ENCODE peak calls at places on chromosomes 4 and X, in seven cellular contexts. G is kidney, Q is GM23248, S is Caco-2, D is left ventricle myocardium inferior, J is aorta, U is tibial nerve. P is an unnamed sample.

GRCh38 chrX:95919605-95920004 is 765.0 kb upstream of the DIAPH2 start:
- DNase-seq in Q (no peak), D (no peak), U (no peak), J (no peak), G (no peak), S (no peak), P (no peak)

GRCh38 chr4:14985161-14985560 is 17.1 kb upstream of the CPEB2 start:
- DNase-seq in D (no peak), S (no peak), G (no peak), Q (no peak), U (no peak), J (no peak), P (no peak)

GRCh38 chr4:5890063-5890727 is 2.7 kb downstream of the CRMP1 start:
- DNase-seq in G (no peak), Q (no peak), D (no peak), J (no peak), U (no peak), S (no peak), P (no peak)

GRCh38 chr4:55445921-55446577 is 50.3 kb downstream of the TMEM165 start:
- DNase-seq in G (no peak), U (no peak), S (no peak), D (no peak), Q (peak; percentile 89), J (no peak), P (no peak)

GRCh38 chr4:118746251-118746919 is 61.2 kb downstream of the METTL14 start:
- DNase-seq in G (no peak), Q (no peak), D (peak; percentile 33), U (no peak), S (no peak), J (no peak), P (no peak)

GRCh38 chr4:10575414-10575813 is 109.2 kb downstream of the CLNK start:
- DNase-seq in Q (no peak), G (no peak), U (no peak), J (no peak), S (no peak), D (no peak), P (no peak)

GRCh38 chrX:585115-585808 is 45.3 kb upstream of the SHOX start:
- DNase-seq in G (no peak), Q (no peak), J (no peak), D (no peak), S (no peak), U (no peak), P (no peak)

GRCh38 chrX:149453030-149453429 is 52.1 kb downstream of the IDS start:
- DNase-seq in U (no peak), D (no peak), G (no peak), S (no peak), J (no peak), Q (peak; percentile 76), P (no peak)

GRCh38 chr4:53009824-53010223 is 147.7 kb downstream of the RASL11B start:
- DNase-seq in Q (no peak), J (no peak), G (no peak), U (no peak), S (no peak), D (no peak), P (no peak)
- H3K4me1 ChIP-seq in Q (peaks cover 43% of the 10 kb centered on the region), J (peaks cover 24% of the 10 kb centered on the region), G (peaks cover 19% of the 10 kb centered on the region), U (no peaks in the 10 kb centered on the region), S (peaks cover 15% of the 10 kb centered on the region), D (peaks cover 63% of the 10 kb centered on the region), P (peaks cover 12% of the 10 kb centered on the region)

GRCh38 chr4:123398151-123398802 is 1.7 kb downstream of the SPRY1 start:
- DNase-seq in S (peak; percentile 91), D (peak; percentile 64), J (peak; percentile 76), U (peak; percentile 44), Q (peak; percentile 91), G (peak; percentile 89), P (peak; percentile 38)

GRCh38 chr4:123398803-123399637 is 2.4 kb downstream of the SPRY1 start:
- DNase-seq in Q (peak; percentile 75), U (peak; percentile 36), D (peak; percentile 48), G (peak; percentile 90), S (peak; percentile 67), J (peak; percentile 71), P (peak; percentile 51)

GRCh38 chr4:123401466-123402175 is 5.0 kb downstream of the SPRY1 start:
- DNase-seq in S (no peak), Q (no peak), J (no peak), U (no peak), G (peak; percentile 52), D (no peak), P (no peak)

GRCh38 chr4:123397276-123398150 is 918 bp downstream of the SPRY1 start:
- DNase-seq in U (no peak), G (peak; percentile 83), Q (peak; percentile 62), S (peak; percentile 72), J (peak; percentile 72), D (peak; percentile 46), P (peak; percentile 65)

GRCh38 chr4:123399638-123400358 is 3.2 kb downstream of the SPRY1 start:
- DNase-seq in U (no peak), G (no peak), Q (peak; percentile 50), J (no peak), D (no peak), S (no peak), P (no peak)
- H3K4me3 ChIP-seq in U (peak overlapping the region; percentile 85), G (peak overlapping the region; percentile 99), Q (peak overlapping the region; percentile 75), J (peak overlapping the region; percentile 81), D (peak overlapping the region; percentile 87), S (peak overlapping the region; percentile 86), P (peak overlapping the region; percentile 53)

DNA sequence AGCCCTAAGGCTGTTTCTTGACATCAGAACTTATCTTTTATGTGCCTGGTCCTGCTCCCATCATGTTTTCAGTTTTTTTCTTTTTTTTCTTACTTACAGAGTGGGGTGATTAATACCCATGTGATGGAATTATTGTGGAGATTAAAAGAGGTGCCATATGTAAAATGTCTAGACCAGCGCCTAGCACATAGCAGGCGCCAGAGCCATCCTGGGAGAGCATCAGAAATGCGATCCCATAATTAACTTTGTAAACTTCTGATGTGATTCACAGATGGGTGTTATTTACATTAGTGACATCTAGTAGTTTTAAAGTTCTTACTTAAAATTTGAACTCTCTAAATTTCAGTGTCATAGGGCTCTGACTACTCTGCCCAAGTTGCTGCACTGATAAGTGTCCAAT is 66.2 kb upstream of the PGRMC2 start:
- DNase-seq in S (no peak), Q (peak; percentile 51), J (no peak), U (no peak), G (no peak), D (no peak), P (no peak)
- H3K4me1 ChIP-seq in S (peaks cover 68% of the 10 kb centered on the region), Q (peaks cover 62% of the 10 kb centered on the region), J (no peaks in the 10 kb centered on the region), U (peaks cover 13% of the 10 kb centered on the region), G (peaks cover 11% of the 10 kb centered on the region), D (peaks cover 42% of the 10 kb centered on the region), P (no peaks in the 10 kb centered on the region)

GRCh38 chr4:88757776-88758175 is 60.1 kb upstream of the NAP1L5 start:
- DNase-seq in S (no peak), G (no peak), D (no peak), U (no peak), J (no peak), Q (no peak), P (no peak)
- H3K4me3 ChIP-seq in S (no peak overlapping the region), G (peak overlapping the region; percentile 72), D (peak overlapping the region; percentile 52), U (peak overlapping the region; percentile 46), J (no peak overlapping the region), Q (no peak overlapping the region), P (no peak overlapping the region)

GRCh38 chr4:2870098-2870497 is 26.5 kb downstream of the ADD1 start:
- DNase-seq in J (no peak), U (no peak), Q (no peak), S (no peak), D (no peak), G (no peak), P (no peak)
- H3K4me1 ChIP-seq in J (peaks cover 21% of the 10 kb centered on the region), U (peaks cover 55% of the 10 kb centered on the region), Q (peaks cover 31% of the 10 kb centered on the region), S (peaks cover 60% of the 10 kb centered on the region), D (peaks cover 100% of the 10 kb centered on the region), G (peaks cover 34% of the 10 kb centered on the region), P (peaks cover 37% of the 10 kb centered on the region)

GRCh38 chrX:72274526-72274925 is 2.5 kb downstream of the RPS4X start:
- DNase-seq in J (no peak), S (no peak), G (no peak), U (no peak), Q (no peak), D (no peak), P (no peak)
- H3K4me3 ChIP-seq in J (no peak overlapping the region), S (no peak overlapping the region), G (no peak overlapping the region), U (no peak overlapping the region), Q (peak overlapping the region; percentile 98), D (no peak overlapping the region), P (no peak overlapping the region)

GRCh38 chr4:155591784-155592567 is 74.7 kb upstream of the GUCY1A1 start:
- DNase-seq in J (no peak), D (no peak), U (no peak), Q (no peak), G (no peak), S (no peak), P (no peak)
- H3K4me1 ChIP-seq in J (no peaks in the 10 kb centered on the region), D (peaks cover 4% of the 10 kb centered on the region), U (no peaks in the 10 kb centered on the region), Q (no peaks in the 10 kb centered on the region), G (no peaks in the 10 kb centered on the region), S (no peaks in the 10 kb centered on the region), P (no peaks in the 10 kb centered on the region)

P was measured in CD8-positive, alpha-beta memory T cell.